ENCODE peak calls at places on chromosome 20, in nine cellular contexts. Q is heart left ventricle; I is thoracic aorta; O is heart right ventricle; L is neural progenitor cell; K is CD8-positive, alpha-beta T cell; Y is right cardiac atrium; C is SJSA1; T is HepG2. F is an unnamed sample.

GRCh38 chr20:437787-438486 is 24.4 kb downstream of the TBC1D20 start:
- DNase-seq in I (no peak), Y (no peak), O (no peak), K (peak; percentile 17), T (no peak), L (no peak), C (no peak), Q (no peak), F (peak; percentile 14)

GRCh38 chr20:18738055-18738454 is 75.5 kb upstream of the SCP2D1 start:
- DNase-seq in I (no peak), C (no peak), K (no peak), Y (peak; percentile 69), L (no peak), T (no peak), Q (no peak), O (no peak), F (no peak)

GRCh38 chr20:42406826-42407225 is 782.9 kb downstream of the PTPRT start:
- DNase-seq in Q (no peak), L (no peak), Y (no peak), O (no peak), C (no peak), T (no peak), I (no peak), K (no peak), F (no peak)

GRCh38 chr20:59194023-59194935 is 30.7 kb downstream of the ZNF831 start:
- DNase-seq in Q (no peak), I (no peak), C (no peak), O (no peak), Y (no peak), L (no peak), T (no peak), K (no peak), F (no peak)

GRCh38 chr20:12179692-12180091 is 262.0 kb downstream of the BTBD3 start:
- DNase-seq in Q (no peak), T (no peak), K (no peak), Y (no peak), O (no peak), C (no peak), L (no peak), I (no peak), F (no peak)

GRCh38 chr20:44211177-44212039 is 837 bp upstream of the OSER1 start:
- DNase-seq in K (no peak), C (no peak), Y (peak; percentile 58), I (no peak), Q (no peak), L (peak; percentile 26), O (no peak), T (no peak), F (peak; percentile 58)

GRCh38 chr20:8940311-8940710 is 128.6 kb upstream of the PLCB4 start:
- DNase-seq in C (no peak), I (no peak), Q (no peak), K (no peak), T (no peak), L (no peak), Y (no peak), O (no peak), F (no peak)

GRCh38 chr20:47389867-47390347 is 33.4 kb upstream of the ZMYND8 start:
- DNase-seq in Y (no peak), C (peak; percentile 20), Q (no peak), K (no peak), T (no peak), L (no peak), I (no peak), O (no peak), F (no peak)

GRCh38 chr20:49583669-49584417 is 15.9 kb upstream of the PTGIS start:
- DNase-seq in Q (peak; percentile 74), T (peak; percentile 97), I (no peak), O (peak; percentile 73), Y (peak; percentile 93), K (no peak), L (no peak), C (no peak), F (peak; percentile 78)

GRCh38 chr20:49586967-49587587 is 19.1 kb upstream of the PTGIS start:
- DNase-seq in T (no peak), C (no peak), O (no peak), Q (no peak), K (no peak), I (no peak), Y (no peak), L (no peak), F (peak; percentile 72)

GRCh38 chr20:49583343-49583668 is 15.4 kb upstream of the PTGIS start:
- DNase-seq in Q (no peak), T (no peak), I (no peak), O (no peak), Y (no peak), K (no peak), C (no peak), L (no peak), F (no peak)

GRCh38 chr20:49584418-49585382 is 16.8 kb upstream of the PTGIS start:
- DNase-seq in T (no peak), Y (no peak), K (no peak), C (no peak), L (no peak), I (no peak), O (no peak), Q (no peak), F (no peak)

DNA sequence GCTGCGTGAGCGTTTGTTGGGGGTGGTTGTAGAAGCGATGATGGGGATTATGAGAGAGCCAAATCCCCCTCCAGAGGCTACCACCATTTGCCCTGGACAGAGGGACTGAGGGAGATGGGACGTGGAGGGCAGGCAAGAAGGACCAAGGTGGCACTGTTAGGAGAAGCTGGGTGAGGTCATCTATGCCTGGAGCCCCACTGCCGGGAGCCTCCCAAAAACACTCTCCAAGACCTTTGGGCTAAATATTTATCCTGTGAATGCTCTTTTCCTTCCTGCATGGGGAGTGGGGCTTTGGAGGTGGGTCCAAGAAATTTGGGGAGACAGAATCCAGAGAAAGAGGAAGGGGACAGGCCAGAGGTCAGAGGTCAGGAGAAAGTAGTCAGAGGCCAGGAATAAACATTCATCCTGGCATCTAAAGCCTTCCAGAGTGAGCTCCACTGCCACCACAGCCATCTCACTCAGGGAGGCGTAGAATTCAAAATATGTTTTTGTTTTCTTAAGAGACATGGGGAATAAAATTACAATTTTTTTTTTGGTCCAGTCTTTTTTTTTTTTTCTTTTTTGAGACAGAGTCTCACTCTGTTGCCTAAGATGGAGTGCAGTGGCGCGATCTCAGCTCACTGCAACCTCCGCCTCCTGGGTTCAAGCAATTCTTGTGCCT is 17.8 kb upstream of the PTGIS start:
- DNase-seq in Q (no peak), L (no peak), T (no peak), I (no peak), C (no peak), Y (no peak), K (no peak), O (no peak), F (no peak)
- H3K4me1 ChIP-seq in Q (peaks cover 38% of the 10 kb centered on the region), L (no peaks in the 10 kb centered on the region), T (peaks cover 39% of the 10 kb centered on the region), I (peaks cover 92% of the 10 kb centered on the region), C (peaks cover 10% of the 10 kb centered on the region), Y (peaks cover 4% of the 10 kb centered on the region), K (no peaks in the 10 kb centered on the region), O (peaks cover 21% of the 10 kb centered on the region), F (peaks cover 56% of the 10 kb centered on the region)

GRCh38 chr20:41098703-41099250 is 38.6 kb upstream of the PLCG1 start:
- DNase-seq in I (no peak), C (no peak), Q (no peak), T (no peak), O (no peak), L (no peak), Y (no peak), K (no peak), F (no peak)

GRCh38 chr20:41100001-41100480 is 37.3 kb upstream of the PLCG1 start:
- DNase-seq in I (no peak), L (no peak), Y (no peak), T (no peak), Q (no peak), K (no peak), O (no peak), C (no peak), F (no peak)

GRCh38 chr20:41091926-41092325 is 45.4 kb upstream of the PLCG1 start:
- DNase-seq in Y (no peak), K (no peak), O (no peak), T (no peak), Q (no peak), L (no peak), C (peak; percentile 68), I (no peak), F (no peak)

GRCh38 chr20:41094656-41095055 is 42.7 kb upstream of the PLCG1 start:
- DNase-seq in T (no peak), O (no peak), Y (no peak), Q (no peak), K (no peak), C (no peak), I (no peak), L (no peak), F (peak; percentile 75)

DNA sequence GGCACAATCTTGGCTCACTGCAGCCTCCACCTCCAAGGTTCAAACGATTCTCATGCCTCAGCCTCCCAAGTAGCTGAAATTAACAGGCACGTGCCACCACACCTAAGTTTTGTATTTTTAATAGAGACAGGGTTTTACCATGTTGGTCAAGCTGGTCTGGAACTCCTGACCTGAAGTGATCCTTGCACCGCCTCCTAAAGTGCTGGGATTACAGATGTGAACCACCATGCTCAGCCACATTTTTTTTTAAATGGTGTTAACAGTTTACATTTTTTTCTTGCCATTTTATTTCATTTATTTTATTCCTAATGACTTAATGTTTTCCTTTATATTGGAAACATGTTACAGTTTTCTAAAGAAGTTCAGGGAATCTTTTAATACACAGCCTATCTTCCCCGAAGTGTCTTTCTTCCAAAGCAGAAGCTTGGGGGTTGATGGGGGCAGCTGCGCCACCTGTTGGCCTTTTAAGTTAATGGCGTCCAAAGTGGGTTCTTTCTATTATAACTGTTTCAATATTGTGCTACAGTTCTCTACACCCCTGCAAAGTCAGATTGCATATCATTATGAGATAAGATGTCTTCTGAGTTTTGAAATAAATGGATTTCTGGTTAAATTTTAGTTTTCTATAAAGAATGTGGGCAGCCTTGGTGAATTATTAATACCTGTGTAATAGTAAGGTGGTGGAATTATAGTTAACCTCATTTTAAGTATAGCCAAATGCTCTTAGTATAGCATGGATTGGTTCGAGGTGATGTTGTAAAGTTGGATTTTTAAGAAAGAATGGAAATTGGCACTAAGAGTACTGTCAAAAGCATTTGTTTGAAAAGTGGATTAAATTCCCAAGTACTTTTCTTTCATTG is 42.0 kb upstream of the PLCG1 start:
- DNase-seq in L (peak; percentile 72), C (peak; percentile 48), O (peak; percentile 54), I (no peak), K (peak; percentile 59), Y (peak; percentile 75), Q (peak; percentile 54), T (peak; percentile 60), F (no peak)
- H3K4me3 ChIP-seq in L (no peak overlapping the region), C (no peak overlapping the region), O (no peak overlapping the region), I (no peak overlapping the region), K (no peak overlapping the region), Y (no peak overlapping the region), Q (no peak overlapping the region), T (no peak overlapping the region), F (no peak overlapping the region)

DNA sequence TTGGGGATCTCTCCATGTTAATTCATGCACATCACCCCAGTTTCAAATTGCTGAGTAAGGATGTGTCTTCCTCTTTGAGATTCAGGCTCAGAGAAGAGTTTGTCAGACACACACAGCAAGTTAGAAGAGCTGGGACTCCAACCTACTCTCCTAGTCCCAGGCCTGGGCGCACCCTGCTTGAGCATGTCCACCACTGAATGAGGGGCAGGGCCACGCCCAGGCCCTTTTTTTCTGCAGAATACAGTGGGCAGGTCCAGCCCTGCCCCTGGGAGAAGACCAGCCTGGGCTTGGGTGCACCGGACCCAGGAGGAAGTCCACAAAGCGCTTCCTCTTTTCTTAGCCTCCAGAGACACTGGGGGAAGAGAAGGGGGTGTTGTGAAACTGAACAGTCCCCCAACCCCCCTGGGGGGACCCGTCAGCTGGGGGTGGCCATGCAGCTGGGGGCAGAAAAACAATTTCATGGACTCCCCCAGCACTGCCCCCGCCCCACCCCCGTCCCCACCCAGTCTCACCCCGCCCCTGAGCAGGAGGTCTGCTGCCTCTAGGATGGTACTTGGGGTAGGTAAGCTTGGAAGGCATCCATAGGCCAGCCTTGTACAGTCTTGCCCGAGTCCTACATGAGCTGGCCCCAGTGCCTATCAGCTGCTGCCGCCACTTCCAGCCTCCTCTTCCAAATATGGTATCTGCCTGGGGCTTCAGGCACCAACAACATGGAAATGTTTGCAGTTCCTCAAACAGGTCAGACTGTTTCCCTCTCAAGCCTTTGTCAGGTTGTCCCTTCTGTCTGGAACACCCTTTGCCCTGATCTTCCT is 11.7 kb upstream of the HCK start:
- DNase-seq in I (no peak), Q (no peak), C (no peak), K (no peak), L (no peak), Y (peak; percentile 79), T (no peak), O (peak; percentile 40), F (peak; percentile 26)
- H3K27ac ChIP-seq in I (no peak overlapping the region), Q (no peak overlapping the region), C (no peak overlapping the region), K (no peak overlapping the region), L (no peak overlapping the region), Y (no peak overlapping the region), T (no peak overlapping the region), O (no peak overlapping the region), F (no peak overlapping the region)

DNA sequence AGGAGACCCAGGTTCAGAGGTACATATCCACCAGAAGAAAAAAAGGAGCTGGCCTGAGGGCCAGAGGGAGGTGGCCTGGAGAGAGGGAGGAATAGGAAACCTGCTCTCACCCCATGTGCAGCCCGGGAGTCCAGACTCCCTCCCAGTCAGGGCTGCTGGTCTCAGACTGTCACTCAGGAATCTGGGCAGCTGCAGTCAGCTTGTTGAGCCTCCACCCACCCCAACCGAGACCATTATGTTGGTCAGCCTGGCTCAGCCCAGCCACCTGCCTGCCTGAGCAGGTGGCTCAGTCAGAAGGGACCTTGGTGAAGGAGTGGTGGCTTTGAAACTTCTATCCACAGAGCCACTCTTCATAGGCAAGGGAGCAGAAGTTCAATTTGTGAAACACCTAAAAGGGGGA is 53.3 kb upstream of the EPB41L1 start:
- DNase-seq in Q (no peak), L (peak; percentile 47), I (no peak), C (no peak), O (no peak), K (no peak), Y (no peak), T (no peak), F (no peak)
- H3K4me1 ChIP-seq in Q (peaks cover 23% of the 10 kb centered on the region), L (peaks cover 27% of the 10 kb centered on the region), I (peaks cover 34% of the 10 kb centered on the region), C (peaks cover 22% of the 10 kb centered on the region), O (peaks cover 23% of the 10 kb centered on the region), K (no peaks in the 10 kb centered on the region), Y (no peaks in the 10 kb centered on the region), T (peaks cover 8% of the 10 kb centered on the region), F (peaks cover 35% of the 10 kb centered on the region)

F was measured in osteoblast.